ENCODE peak calls at places on chromosomes 13 and 19, in six cellular contexts. V is activated T-cell treated with anti-CD3 and anti-CD28 coated beads, Interleukin-2, amount 50 U/mL, for 72 hours; D is NCI-H510A; R is brain microvascular endothelial cell; Y is left cardiac atrium; X is IMR-90. G is an unnamed sample.

GRCh38 chr13:59043016-59043415 is 1120.7 kb downstream of the DIAPH3 start:
- DNase-seq in V (no peak), D (no peak), R (no peak), Y (no peak), X (no peak), G (no peak)

GRCh38 chr19:9971341-9971897 is 35.1 kb upstream of the OLFM2 start:
- DNase-seq in V (peak; percentile 2), D (no peak), R (no peak), Y (no peak), X (no peak), G (no peak)

GRCh38 chr19:15673176-15673654 is 328 bp downstream of the CYP4F12 start:
- DNase-seq in V (no peak), D (no peak), R (no peak), Y (peak; percentile 31), X (no peak), G (no peak)

GRCh38 chr19:57560049-57560491 is 407 bp upstream of the ZNF550 start:
- DNase-seq in V (no peak), D (no peak), R (peak; percentile 71), Y (peak; percentile 59), X (peak; percentile 76), G (peak; percentile 78)

GRCh38 chr13:32902898-32903297 is 113.3 kb upstream of the KL start:
- DNase-seq in V (no peak), D (no peak), R (no peak), Y (peak; percentile 77), X (peak; percentile 23), G (no peak)

GRCh38 chr19:9430444-9430843 is 4.9 kb downstream of the ZNF266 start:
- DNase-seq in V (no peak), D (no peak), R (no peak), Y (no peak), X (no peak), G (no peak)

GRCh38 chr13:67557642-67558241 is 327.6 kb upstream of the PCDH9 start:
- DNase-seq in V (no peak), D (no peak), R (no peak), Y (no peak), X (no peak), G (peak; percentile 37)

GRCh38 chr13:75547917-75548316 is 1.7 kb upstream of the UCHL3 start:
- DNase-seq in V (no peak), D (no peak), R (no peak), Y (no peak), X (peak; percentile 51), G (no peak)

GRCh38 chr13:92578358-92578757 is 648.2 kb upstream of the GPC6 start:
- DNase-seq in V (no peak), D (no peak), R (no peak), Y (no peak), X (no peak), G (no peak)

G was measured in LHCN-M2.